ENCODE peak calls at places on chromosomes 3 and 15, in nine cellular contexts. E is activated T-helper 9 cell treated with anti-CD3 and anti-CD28 coated beads, Interleukin-2, amount 50 U/mL, for 16 hours; D is NAMALWA; M is HT-29; X is colonic mucosa; N is GM20000; S is stimulated activated CD4-positive, alpha-beta T cell treated with anti-CD3 and anti-CD28 coated beads, Interleukin-1b, Interleukin-23, amount 100 ng/mL, for 1 hour; Q is AG08395; R is activated T-helper 1 cell treated with Interleukin-2 at 50 U/mL for 16 hours. A is an unnamed sample.

GRCh38 chr3:128706171-128706570 is 19.8 kb upstream of the RAB7A start:
- DNase-seq in E (no peak), D (no peak), M (no peak), X (no peak), N (no peak), S (no peak), Q (no peak), R (no peak), A (no peak)

GRCh38 chr3:45595364-45596154 is 1.0 kb downstream of the LIMD1 start:
- DNase-seq in E (no peak), D (no peak), M (no peak), X (peak; percentile 76), N (peak; percentile 35), S (no peak), Q (no peak), R (no peak), A (no peak)

GRCh38 chr3:8481380-8481779 is 20.2 kb upstream of the LMCD1 start:
- DNase-seq in E (no peak), D (no peak), M (no peak), X (no peak), N (no peak), S (no peak), Q (no peak), R (no peak), A (no peak)

GRCh38 chr3:3476669-3477068 is 297.2 kb upstream of the CRBN start:
- DNase-seq in E (no peak), D (no peak), M (no peak), X (no peak), N (no peak), S (no peak), Q (no peak), R (no peak), A (no peak)

GRCh38 chr15:85339976-85340665 is 40.3 kb upstream of the AKAP13 start:
- DNase-seq in E (no peak), D (no peak), M (no peak), X (no peak), N (no peak), S (no peak), Q (peak; percentile 38), R (no peak), A (peak; percentile 71)

GRCh38 chr3:12159227-12159601 is 502 bp upstream of the TIMP4 start:
- DNase-seq in E (no peak), D (no peak), M (no peak), X (no peak), N (no peak), S (no peak), Q (no peak), R (no peak), A (no peak)

GRCh38 chr3:58366699-58367098 is 34.0 kb downstream of the PXK start:
- DNase-seq in E (no peak), D (no peak), M (no peak), X (no peak), N (no peak), S (no peak), Q (peak; percentile 18), R (no peak), A (peak; percentile 80)

GRCh38 chr3:9175421-9175820 is 74.0 kb downstream of the SRGAP3 start:
- DNase-seq in E (no peak), D (no peak), M (no peak), X (no peak), N (no peak), S (no peak), Q (no peak), R (no peak), A (no peak)

GRCh38 chr3:127316685-127317084 is 28.8 kb upstream of the PRR20G start:
- DNase-seq in E (no peak), D (no peak), M (no peak), X (no peak), N (no peak), S (no peak), Q (no peak), R (no peak), A (no peak)

GRCh38 chr3:100630664-100631063 is 21.3 kb downstream of the ADGRG7 start:
- DNase-seq in E (no peak), D (no peak), M (no peak), X (no peak), N (no peak), S (no peak), Q (no peak), R (no peak), A (no peak)

GRCh38 chr3:45087155-45087554 is 59.0 kb downstream of the CDCP1 start:
- DNase-seq in E (no peak), D (no peak), M (no peak), X (no peak), N (no peak), S (no peak), Q (no peak), R (no peak), A (peak; percentile 63)

GRCh38 chr15:47194718-47195117 is 522.6 kb upstream of the SEMA6D start:
- DNase-seq in E (no peak), D (peak; percentile 30), M (peak; percentile 47), X (no peak), N (no peak), S (no peak), Q (peak; percentile 39), R (no peak), A (peak; percentile 38)

GRCh38 chr15:81897011-81897677 is 148.7 kb downstream of the MEX3B start:
- DNase-seq in E (no peak), D (no peak), M (no peak), X (no peak), N (no peak), S (no peak), Q (peak; percentile 68), R (no peak), A (peak; percentile 41)

GRCh38 chr3:10189557-10190374 is 25.0 kb downstream of the IRAK2 start:
- DNase-seq in E (no peak), D (no peak), M (peak; percentile 51), X (peak; percentile 81), N (no peak), S (no peak), Q (peak; percentile 70), R (no peak), A (peak; percentile 53)

GRCh38 chr3:51704511-51704950 is 2.3 kb upstream of the GRM2 start:
- DNase-seq in E (no peak), D (no peak), M (no peak), X (no peak), N (no peak), S (no peak), Q (no peak), R (no peak), A (no peak)

GRCh38 chr3:194876403-194877165 is 190.9 kb downstream of the FAM43A start:
- DNase-seq in E (no peak), D (no peak), M (no peak), X (no peak), N (no peak), S (no peak), Q (peak; percentile 31), R (no peak), A (no peak)

GRCh38 chr3:11764931-11765363 is 81.7 kb downstream of the TAMM41 start:
- DNase-seq in E (no peak), D (no peak), M (peak; percentile 13), X (no peak), N (no peak), S (no peak), Q (peak; percentile 45), R (no peak), A (peak; percentile 95)

GRCh38 chr3:11391930-11392688 is 119.9 kb downstream of the ATG7 start:
- DNase-seq in E (no peak), D (no peak), M (no peak), X (no peak), N (no peak), S (no peak), Q (peak; percentile 65), R (no peak), A (peak; percentile 91)

GRCh38 chr3:177335728-177336127 is 138.4 kb upstream of the TBL1XR1 start:
- DNase-seq in E (no peak), D (no peak), M (peak; percentile 65), X (peak; percentile 64), N (no peak), S (no peak), Q (no peak), R (no peak), A (peak; percentile 40)

GRCh38 chr15:69288531-69289311 is 10.0 kb upstream of the PAQR5 start:
- DNase-seq in E (no peak), D (no peak), M (no peak), X (no peak), N (no peak), S (no peak), Q (no peak), R (no peak), A (no peak)

GRCh38 chr3:141383555-141384129 is 15.3 kb downstream of the ZBTB38 start:
- DNase-seq in E (no peak), D (no peak), M (no peak), X (no peak), N (no peak), S (no peak), Q (no peak), R (no peak), A (peak; percentile 62)

GRCh38 chr3:107216711-107217110 is 160.5 kb upstream of the CCDC54 start:
- DNase-seq in E (no peak), D (no peak), M (no peak), X (no peak), N (no peak), S (no peak), Q (peak; percentile 60), R (no peak), A (peak; percentile 98)

GRCh38 chr3:48899298-48899697 is 616 bp upstream of the SLC25A20 start:
- DNase-seq in E (no peak), D (no peak), M (no peak), X (no peak), N (peak; percentile 25), S (no peak), Q (no peak), R (no peak), A (no peak)

GRCh38 chr3:10485380-10485779 is 20.0 kb downstream of the ATP2B2 start:
- DNase-seq in E (no peak), D (no peak), M (no peak), X (no peak), N (no peak), S (no peak), Q (no peak), R (no peak), A (no peak)

GRCh38 chr3:120506828-120507774 is 56.3 kb upstream of the FSTL1 start:
- DNase-seq in E (no peak), D (peak; percentile 54), M (peak; percentile 80), X (peak; percentile 64), N (peak; percentile 10), S (no peak), Q (peak; percentile 64), R (no peak), A (peak; percentile 40)

GRCh38 chr15:48012191-48012590 is 108.6 kb upstream of the SLC24A5 start:
- DNase-seq in E (no peak), D (no peak), M (no peak), X (no peak), N (no peak), S (no peak), Q (no peak), R (no peak), A (no peak)

GRCh38 chr15:49462242-49462641 is 39.2 kb downstream of the FGF7 start:
- DNase-seq in E (no peak), D (no peak), M (no peak), X (no peak), N (no peak), S (no peak), Q (no peak), R (no peak), A (no peak)